ENCODE peak calls at places on chromosomes 2 and 18, in ten cellular contexts. B, K, L, A, Y, H, X, S, U and F are unnamed samples.

GRCh38 chr2:11984556-11985158 is 238.2 kb downstream of the LPIN1 start:
- DNase-seq in B (no peak), K (no peak), L (peak), A (peak), Y (no peak), H (no peak), X (no peak), S (no peak), U (no peak), F (no peak)

GRCh38 chr2:108583903-108584520 is 49.7 kb downstream of the LIMS1 start:
- DNase-seq in B (peak), K (no peak), L (peak), A (peak), Y (peak), H (peak), X (peak), S (peak), U (peak), F (peak)

GRCh38 chr2:134819334-134819733 is 19.1 kb upstream of the ACMSD start:
- DNase-seq in B (peak), K (no peak), L (no peak), A (no peak), Y (no peak), H (no peak), X (no peak), S (no peak), U (peak), F (no peak)

GRCh38 chr18:55857409-55857808 is 269.4 kb upstream of the TCF4 start:
- DNase-seq in B (no peak), K (no peak), L (no peak), A (no peak), Y (no peak), H (no peak), X (no peak), S (no peak), U (no peak), F (no peak)

GRCh38 chr2:47907097-47907781 is 941 bp upstream of the FBXO11 start:
- DNase-seq in B (no peak), K (no peak), L (peak), A (no peak), Y (peak), H (peak), X (peak), S (no peak), U (no peak), F (no peak)

GRCh38 chr2:16962459-16962858 is 296.8 kb upstream of the CYRIA start:
- DNase-seq in B (no peak), K (no peak), L (no peak), A (no peak), Y (no peak), H (no peak), X (no peak), S (no peak), U (no peak), F (no peak)

GRCh38 chr2:186572705-186573104 is 17.2 kb upstream of the ITGAV start:
- DNase-seq in B (no peak), K (no peak), L (no peak), A (no peak), Y (no peak), H (no peak), X (no peak), S (no peak), U (no peak), F (no peak)

GRCh38 chr2:46241344-46241743 is 55.9 kb upstream of the EPAS1 start:
- DNase-seq in B (no peak), K (no peak), L (no peak), A (no peak), Y (no peak), H (no peak), X (no peak), S (no peak), U (no peak), F (no peak)

GRCh38 chr2:156322103-156322671 is 10.3 kb downstream of the NR4A2 start:
- DNase-seq in B (no peak), K (no peak), L (no peak), A (no peak), Y (peak), H (no peak), X (no peak), S (no peak), U (no peak), F (no peak)

GRCh38 chr2:73291461-73292315 is 1.7 kb downstream of the EGR4 start:
- DNase-seq in B (no peak), K (no peak), L (peak), A (peak), Y (no peak), H (peak), X (no peak), S (no peak), U (no peak), F (no peak)

GRCh38 chr2:43605079-43605655 is 9.3 kb upstream of the THADA start:
- DNase-seq in B (peak), K (no peak), L (peak), A (peak), Y (peak), H (peak), X (no peak), S (no peak), U (peak), F (no peak)

GRCh38 chr2:31383471-31384153 is 30.9 kb downstream of the XDH start:
- DNase-seq in B (no peak), K (no peak), L (no peak), A (no peak), Y (no peak), H (no peak), X (no peak), S (no peak), U (peak), F (no peak)

GRCh38 chr18:32629990-32630389 is 142.8 kb downstream of the KLHL14 start:
- DNase-seq in B (no peak), K (no peak), L (no peak), A (no peak), Y (no peak), H (no peak), X (no peak), S (no peak), U (no peak), F (no peak)

DNA sequence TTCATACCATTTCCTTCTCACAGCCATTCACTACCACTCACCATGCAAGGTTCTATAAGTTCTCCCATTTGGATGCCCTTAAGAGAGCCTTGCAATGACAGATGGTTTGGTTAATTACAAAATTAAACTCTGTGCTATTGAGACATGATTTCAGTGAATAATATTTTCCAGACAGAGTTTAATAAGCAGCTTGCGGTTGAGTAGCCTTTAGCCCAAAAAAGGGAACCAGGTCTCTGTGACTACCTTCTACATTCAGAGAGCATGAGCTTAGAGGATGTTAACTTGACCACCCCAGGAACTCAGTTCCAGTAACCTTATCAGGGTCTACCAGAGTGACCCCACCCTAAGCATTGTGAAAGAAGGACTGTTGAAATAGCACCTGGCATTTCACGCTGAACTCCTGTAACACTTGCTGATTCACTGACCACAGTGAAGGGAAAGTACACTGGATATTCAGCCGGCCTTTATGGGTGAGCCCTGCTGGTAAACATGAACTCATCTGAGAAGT is 1173.1 kb upstream of the ZEB2 start:
- DNase-seq in B (peak), K (no peak), L (no peak), A (no peak), Y (peak), H (no peak), X (peak), S (no peak), U (peak), F (peak)
- TF ChIP-seq CTCF in B (no peak), K (no peak), L (no peak), A (no peak), Y (no peak), H (no peak), X (no peak), S (no peak), U (no peak), F (no peak)

DNA sequence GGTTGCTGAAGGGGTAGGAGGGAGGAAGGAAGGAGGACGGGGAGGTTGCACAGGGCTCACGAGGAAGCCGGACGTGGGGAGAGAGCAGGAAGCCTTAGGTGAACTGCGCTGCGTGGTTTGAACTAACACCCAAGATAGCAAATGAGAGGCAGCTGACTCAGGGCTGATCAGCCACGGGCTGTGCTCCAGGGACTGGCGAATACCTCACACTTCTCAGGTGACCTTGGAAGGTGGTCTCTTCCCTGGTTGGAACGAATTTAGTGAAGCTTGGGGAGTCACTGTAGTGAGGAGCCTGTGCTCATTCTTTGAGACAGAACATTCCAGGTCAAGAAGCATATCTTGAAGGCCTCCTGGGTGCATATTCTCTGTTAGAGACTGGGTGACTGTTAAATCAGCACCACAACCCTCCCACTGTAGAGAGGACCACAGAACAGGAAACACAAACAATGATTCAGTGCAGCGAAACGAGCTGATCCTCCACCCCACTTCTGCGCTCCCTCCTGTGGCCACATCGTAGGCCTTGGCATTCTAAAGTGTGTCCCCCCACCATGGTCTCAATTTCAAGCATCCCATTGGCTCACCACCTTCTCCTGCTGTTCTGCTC is 33.8 kb downstream of the TOGARAM2 start:
- DNase-seq in B (peak), K (peak), L (no peak), A (no peak), Y (peak), H (no peak), X (no peak), S (no peak), U (peak), F (no peak)
- TF ChIP-seq CTCF in B (peak), K (peak), L (no peak), A (peak), Y (no peak), H (no peak), X (no peak), S (no peak), U (peak), F (peak)

GRCh38 chr2:168915433-168916328 is 14.6 kb downstream of the G6PC2 start:
- DNase-seq in B (no peak), K (no peak), L (no peak), A (no peak), Y (no peak), H (no peak), X (no peak), S (no peak), U (no peak), F (no peak)

GRCh38 chr2:168913495-168913894 is 12.4 kb downstream of the G6PC2 start:
- DNase-seq in B (no peak), K (no peak), L (no peak), A (no peak), Y (peak), H (no peak), X (no peak), S (no peak), U (no peak), F (no peak)

GRCh38 chr2:168913171-168913484 is 12.0 kb downstream of the G6PC2 start:
- DNase-seq in B (no peak), K (no peak), L (no peak), A (no peak), Y (no peak), H (no peak), X (no peak), S (no peak), U (no peak), F (no peak)

GRCh38 chr2:168912466-168913170 is 11.5 kb downstream of the G6PC2 start:
- DNase-seq in B (peak), K (peak), L (peak), A (no peak), Y (peak), H (no peak), X (peak), S (no peak), U (peak), F (no peak)

DNA sequence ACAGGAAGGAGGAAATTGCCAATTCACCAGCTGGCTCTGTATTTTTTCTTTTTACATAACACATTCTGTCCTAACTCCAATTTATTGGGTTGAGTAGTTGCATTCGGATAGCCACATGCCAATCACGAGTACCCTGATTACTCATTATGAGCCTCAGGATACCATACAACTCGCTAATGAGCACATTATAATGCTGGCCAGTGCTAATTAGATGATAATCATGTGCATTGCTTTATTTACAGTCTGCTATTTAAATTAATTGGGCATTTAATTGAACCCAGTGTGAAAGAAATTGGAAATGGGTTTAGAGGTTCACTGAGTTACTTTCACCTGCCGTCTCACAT is 15.2 kb downstream of the G6PC2 start:
- DNase-seq in B (no peak), K (no peak), L (no peak), A (no peak), Y (no peak), H (no peak), X (no peak), S (no peak), U (no peak), F (no peak)
- TF ChIP-seq CTCF in B (no peak), K (no peak), L (no peak), A (no peak), Y (no peak), H (no peak), X (no peak), S (no peak), U (no peak), F (no peak)

GRCh38 chr2:236176951-236177350 is 8.8 kb upstream of the GBX2 start:
- DNase-seq in B (no peak), K (no peak), L (no peak), A (no peak), Y (no peak), H (no peak), X (no peak), S (no peak), U (no peak), F (peak)

GRCh38 chr2:236177967-236178909 is 10.1 kb upstream of the GBX2 start:
- DNase-seq in B (peak), K (peak), L (peak), A (peak), Y (peak), H (peak), X (peak), S (no peak), U (peak), F (peak)

GRCh38 chr2:236178921-236179652 is 10.9 kb upstream of the GBX2 start:
- DNase-seq in B (no peak), K (no peak), L (no peak), A (no peak), Y (no peak), H (no peak), X (no peak), S (no peak), U (no peak), F (no peak)

GRCh38 chr2:236176417-236176816 is 8.2 kb upstream of the GBX2 start:
- DNase-seq in B (peak), K (no peak), L (no peak), A (peak), Y (no peak), H (no peak), X (no peak), S (no peak), U (no peak), F (peak)

DNA sequence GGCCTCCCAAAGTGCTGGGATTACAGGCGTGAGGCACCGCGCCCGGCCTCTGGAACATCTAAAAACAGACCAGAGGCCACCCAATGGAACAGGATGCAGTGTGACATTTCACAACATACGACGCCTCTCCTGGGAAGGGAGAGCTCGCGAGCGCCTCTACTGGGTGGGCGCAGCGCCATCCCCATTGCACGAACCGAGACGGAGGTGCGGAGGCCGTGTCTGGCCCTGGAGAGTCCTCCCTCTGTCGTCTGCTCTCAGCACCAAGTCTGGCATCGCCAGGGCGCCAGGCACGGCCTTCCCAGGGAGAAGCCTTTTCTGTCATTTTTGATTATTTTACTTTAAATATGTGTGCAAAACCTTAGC is 9.4 kb upstream of the GBX2 start:
- DNase-seq in B (peak), K (peak), L (peak), A (peak), Y (peak), H (no peak), X (peak), S (no peak), U (no peak), F (no peak)
- TF ChIP-seq CTCF in B (peak), K (no peak), L (no peak), A (peak), Y (no peak), H (no peak), X (no peak), S (no peak), U (peak), F (no peak)

GRCh38 chr2:160332318-160332717 is 132.2 kb upstream of the ITGB6 start:
- DNase-seq in B (peak), K (no peak), L (no peak), A (no peak), Y (peak), H (no peak), X (peak), S (no peak), U (peak), F (peak)
- TF ChIP-seq CTCF in B (no peak), K (no peak), L (no peak), A (no peak), Y (no peak), H (no peak), X (no peak), S (no peak), U (no peak), F (peak)

DNA sequence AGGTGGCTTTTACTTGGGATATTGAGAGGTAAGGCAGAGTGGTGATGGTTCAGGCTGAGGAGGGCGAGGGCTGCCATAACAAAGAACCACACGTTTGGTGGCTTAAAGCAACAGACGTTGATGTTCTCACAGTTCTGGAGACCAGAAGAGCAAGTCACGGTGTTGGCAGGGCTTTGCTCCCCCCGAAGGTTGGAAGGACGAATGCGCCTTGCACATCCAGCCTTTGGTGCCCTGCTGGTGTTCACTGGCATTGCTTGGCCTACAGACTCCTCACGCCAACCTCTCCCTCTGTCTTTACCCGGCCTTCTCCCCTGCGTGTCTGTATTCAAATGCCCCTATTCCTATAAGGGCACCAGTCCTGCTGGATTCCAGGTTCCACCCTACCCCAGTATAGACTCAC is 125.4 kb downstream of the TPO start:
- DNase-seq in B (peak), K (no peak), L (no peak), A (peak), Y (peak), H (peak), X (no peak), S (no peak), U (peak), F (no peak)
- TF ChIP-seq CTCF in B (peak), K (peak), L (peak), A (peak), Y (peak), H (peak), X (no peak), S (no peak), U (peak), F (no peak)

GRCh38 chr2:233101826-233102225 is 41.7 kb downstream of the INPP5D start:
- DNase-seq in B (no peak), K (no peak), L (no peak), A (no peak), Y (no peak), H (no peak), X (no peak), S (no peak), U (no peak), F (no peak)

GRCh38 chr2:233100192-233100998 is 40.3 kb downstream of the INPP5D start:
- DNase-seq in B (no peak), K (no peak), L (no peak), A (no peak), Y (no peak), H (no peak), X (no peak), S (no peak), U (no peak), F (no peak)

GRCh38 chr2:233094614-233095013 is 34.5 kb downstream of the INPP5D start:
- DNase-seq in B (peak), K (no peak), L (no peak), A (no peak), Y (no peak), H (no peak), X (no peak), S (peak), U (no peak), F (no peak)

GRCh38 chr2:233096006-233096405 is 35.9 kb downstream of the INPP5D start:
- DNase-seq in B (no peak), K (no peak), L (no peak), A (no peak), Y (no peak), H (no peak), X (no peak), S (no peak), U (no peak), F (no peak)

DNA sequence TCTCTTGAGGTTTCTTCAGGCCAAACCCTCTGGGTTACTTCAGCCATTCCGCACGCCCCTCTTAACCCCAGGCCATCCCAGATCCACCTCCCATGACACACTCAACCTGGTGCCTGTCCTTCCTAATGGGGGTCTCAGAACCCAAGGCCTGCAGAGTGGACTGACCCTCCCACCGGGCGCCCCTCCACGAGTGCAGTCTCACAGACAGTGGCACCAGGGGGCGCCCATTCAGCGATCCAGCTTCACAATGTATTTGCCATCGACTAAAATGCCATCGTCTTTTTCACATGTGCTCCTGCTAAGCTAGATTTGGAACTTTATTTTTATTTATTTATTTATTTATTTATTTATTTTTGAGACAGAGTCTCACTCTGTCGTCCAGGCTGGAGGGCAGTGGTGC is 38.5 kb downstream of the INPP5D start:
- DNase-seq in B (peak), K (no peak), L (peak), A (peak), Y (peak), H (peak), X (no peak), S (no peak), U (peak), F (no peak)
- TF ChIP-seq CTCF in B (peak), K (peak), L (no peak), A (peak), Y (peak), H (peak), X (no peak), S (peak), U (peak), F (peak)